ENCODE peak calls at places on chromosomes 5 and 9, in four cellular contexts. B, G, R and J are unnamed samples.

GRCh38 chr9:84703793-84704192 is 34.3 kb downstream of the NTRK2 start:
- DNase-seq in B (no peak), G (no peak), R (no peak), J (no peak)

GRCh38 chr9:87194471-87194870 is 247.2 kb upstream of the GAS1 start:
- DNase-seq in B (no peak), G (no peak), R (no peak), J (no peak)

GRCh38 chr5:176620333-176620981 is 9.9 kb downstream of the SNCB start:
- DNase-seq in B (no peak), G (no peak), R (peak; percentile 54), J (peak; percentile 39)

GRCh38 chr5:148949871-148950863 is 112.7 kb downstream of the SH3TC2 start:
- DNase-seq in B (no peak), G (no peak), R (no peak), J (no peak)

GRCh38 chr5:28855631-28856030 is 1817.2 kb upstream of the CDH9 start:
- DNase-seq in B (no peak), G (no peak), R (no peak), J (no peak)

GRCh38 chr5:147098233-147098790 is 136.5 kb upstream of the STK32A start:
- DNase-seq in B (peak; percentile 53), G (no peak), R (no peak), J (peak; percentile 49)

GRCh38 chr5:72328172-72328571 is 8.0 kb downstream of the PTCD2 start:
- DNase-seq in B (peak; percentile 12), G (no peak), R (no peak), J (no peak)

GRCh38 chr9:114341152-114341830 is 11.6 kb downstream of the ORM2 start:
- DNase-seq in B (no peak), G (no peak), R (no peak), J (no peak)

GRCh38 chr5:83524991-83525390 is 53.4 kb downstream of the VCAN start:
- DNase-seq in B (no peak), G (no peak), R (no peak), J (no peak)

GRCh38 chr5:170541146-170541769 is 37.4 kb downstream of the KCNIP1 start:
- DNase-seq in B (no peak), G (no peak), R (no peak), J (no peak)

GRCh38 chr9:79008916-79009315 is 562.8 kb upstream of the TLE4 start:
- DNase-seq in B (no peak), G (no peak), R (no peak), J (no peak)

GRCh38 chr9:27426717-27427645 is 97.1 kb upstream of the IFNK start:
- DNase-seq in B (no peak), G (peak; percentile 31), R (no peak), J (no peak)

GRCh38 chr5:119355244-119355635 is 579 bp upstream of the TNFAIP8 start:
- DNase-seq in B (no peak), G (peak; percentile 21), R (no peak), J (peak; percentile 60)

GRCh38 chr9:33042528-33042927 is 17.5 kb downstream of the DNAJA1 start:
- DNase-seq in B (no peak), G (no peak), R (no peak), J (no peak)

GRCh38 chr9:122130837-122131236 is 28.7 kb downstream of the NDUFA8 start:
- DNase-seq in B (no peak), G (no peak), R (no peak), J (no peak)

GRCh38 chr5:85663708-85664031 is 954.1 kb upstream of the COX7C start:
- DNase-seq in B (peak; percentile 24), G (no peak), R (peak; percentile 11), J (no peak)

GRCh38 chr5:146817973-146818372 is 60.6 kb downstream of the PPP2R2B start:
- DNase-seq in B (no peak), G (no peak), R (no peak), J (no peak)

GRCh38 chr9:138006576-138007233 is 129.1 kb downstream of the CACNA1B start:
- DNase-seq in B (no peak), G (no peak), R (no peak), J (no peak)

GRCh38 chr5:140324834-140325195 is 21.6 kb downstream of the HBEGF start:
- DNase-seq in B (no peak), G (no peak), R (no peak), J (no peak)

GRCh38 chr5:6781711-6782110 is 68.5 kb downstream of the TENT4A start:
- DNase-seq in B (no peak), G (no peak), R (no peak), J (no peak)

GRCh38 chr5:65151632-65152031 is 330.1 kb downstream of the ADAMTS6 start:
- DNase-seq in B (no peak), G (no peak), R (no peak), J (no peak)

GRCh38 chr9:71909887-71910601 is 949 bp downstream of the ABHD17B start:
- DNase-seq in B (peak; percentile 70), G (no peak), R (peak; percentile 35), J (peak; percentile 74)

GRCh38 chr5:150142800-150143724 is 12.6 kb downstream of the PDGFRB start:
- DNase-seq in B (peak; percentile 68), G (no peak), R (peak; percentile 51), J (no peak)

GRCh38 chr5:136901-137300 is 44.9 kb downstream of the PLEKHG4B start:
- DNase-seq in B (no peak), G (no peak), R (no peak), J (no peak)

GRCh38 chr9:34589656-34590375 is at the start of gene CNTFR:
- DNase-seq in B (peak; percentile 93), G (no peak), R (peak; percentile 32), J (peak; percentile 63)

GRCh38 chr5:80516826-80517225 is 28.9 kb downstream of the FAM151B start:
- DNase-seq in B (no peak), G (no peak), R (no peak), J (no peak)

GRCh38 chr5:114185274-114185673 is 176.6 kb upstream of the KCNN2 start:
- DNase-seq in B (no peak), G (no peak), R (no peak), J (peak; percentile 29)

GRCh38 chr5:14502291-14502690 is 79.3 kb upstream of the OTULINL start:
- DNase-seq in B (no peak), G (no peak), R (no peak), J (no peak)

GRCh38 chr5:135075621-135076585 is 41.9 kb upstream of the PITX1 start:
- DNase-seq in B (no peak), G (no peak), R (no peak), J (no peak)

GRCh38 chr9:126028746-126029145 is 281.6 kb downstream of the PBX3 start:
- DNase-seq in B (no peak), G (no peak), R (no peak), J (no peak)

GRCh38 chr5:139667001-139667729 is 19.0 kb downstream of the CXXC5 start:
- DNase-seq in B (no peak), G (no peak), R (no peak), J (no peak)

GRCh38 chr5:95284512-95285405 is at the start of gene MCTP1:
- DNase-seq in B (peak; percentile 60), G (no peak), R (no peak), J (peak; percentile 59)

GRCh38 chr9:137721899-137722298 is 103.1 kb downstream of the EHMT1 start:
- DNase-seq in B (no peak), G (no peak), R (no peak), J (no peak)

GRCh38 chr9:23567756-23568155 is 258.3 kb downstream of the ELAVL2 start:
- DNase-seq in B (no peak), G (no peak), R (no peak), J (no peak)

GRCh38 chr5:56649569-56649968 is 165.8 kb upstream of the MAP3K1 start:
- DNase-seq in B (peak; percentile 62), G (no peak), R (no peak), J (no peak)

GRCh38 chr9:135450956-135451355 is 28.6 kb upstream of the PPP1R26 start:
- DNase-seq in B (no peak), G (no peak), R (no peak), J (no peak)

GRCh38 chr9:135447126-135447525 is 32.5 kb upstream of the PPP1R26 start:
- DNase-seq in B (no peak), G (no peak), R (no peak), J (no peak)

GRCh38 chr9:135443811-135444470 is 35.6 kb upstream of the PPP1R26 start:
- DNase-seq in B (no peak), G (no peak), R (peak; percentile 7), J (no peak)

GRCh38 chr9:135448570-135449180 is 30.9 kb upstream of the PPP1R26 start:
- DNase-seq in B (peak; percentile 9), G (no peak), R (peak; percentile 12), J (no peak)
- TF ChIP-seq TEAD4 in B (no peak), G (no peak), R (no peak), J (no peak)

GRCh38 chr5:120538644-120539043 is 74.5 kb downstream of the PRR16 start:
- DNase-seq in B (no peak), G (no peak), R (no peak), J (no peak)
- TF ChIP-seq TEAD4 in B (no peak), G (no peak), R (no peak), J (no peak)

GRCh38 chr5:63401434-63402046 is 560.7 kb downstream of the HTR1A start:
- DNase-seq in B (peak; percentile 27), G (no peak), R (peak; percentile 13), J (peak; percentile 80)

GRCh38 chr5:63400079-63400478 is 562.2 kb downstream of the HTR1A start:
- DNase-seq in B (no peak), G (no peak), R (no peak), J (no peak)

DNA sequence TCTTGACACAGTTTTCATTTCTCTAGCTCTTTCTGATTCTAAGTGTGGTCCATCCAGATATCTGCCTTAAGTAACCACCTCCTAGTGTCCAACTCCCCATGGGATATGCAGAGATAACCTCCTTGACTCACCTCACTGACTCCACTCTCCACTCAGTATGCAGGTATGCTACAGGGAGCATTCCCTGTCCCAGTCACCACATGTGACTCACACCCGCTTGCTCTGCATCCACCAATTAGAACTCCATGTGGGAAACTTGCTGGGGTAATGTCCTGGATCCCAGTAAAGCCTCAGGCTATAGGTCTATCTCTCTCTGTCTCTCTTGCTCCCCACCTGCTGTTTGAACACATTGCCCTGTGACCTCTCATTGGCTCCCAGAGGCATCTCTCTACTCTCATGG is 563.9 kb downstream of the HTR1A start:
- DNase-seq in B (no peak), G (peak; percentile 39), R (no peak), J (peak; percentile 21)
- TF ChIP-seq TEAD4 in B (no peak), G (peak; percentile 78), R (no peak), J (no peak)

DNA sequence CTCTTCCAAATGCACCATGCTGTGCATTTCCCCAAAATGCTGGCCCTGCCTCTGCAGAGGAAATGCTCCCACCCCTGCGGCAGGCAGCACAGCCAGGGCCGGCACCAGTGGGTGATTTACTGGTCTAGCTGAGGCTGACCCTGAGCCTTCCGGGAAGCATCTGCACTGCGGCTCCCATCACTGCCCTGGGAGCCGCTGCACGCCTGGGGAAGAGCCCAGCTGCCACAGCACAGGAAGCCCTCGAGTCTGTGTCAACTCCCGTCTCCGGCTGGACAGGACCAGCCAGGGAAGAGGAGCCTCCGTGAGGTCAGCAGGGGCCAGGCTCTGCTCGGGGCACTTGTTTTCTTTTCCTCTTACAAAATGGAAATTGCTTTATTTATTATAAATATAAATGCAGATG is 25.1 kb upstream of the EEIG1 start:
- DNase-seq in B (peak; percentile 80), G (no peak), R (no peak), J (no peak)
- TF ChIP-seq TEAD4 in B (no peak), G (no peak), R (no peak), J (no peak)

DNA sequence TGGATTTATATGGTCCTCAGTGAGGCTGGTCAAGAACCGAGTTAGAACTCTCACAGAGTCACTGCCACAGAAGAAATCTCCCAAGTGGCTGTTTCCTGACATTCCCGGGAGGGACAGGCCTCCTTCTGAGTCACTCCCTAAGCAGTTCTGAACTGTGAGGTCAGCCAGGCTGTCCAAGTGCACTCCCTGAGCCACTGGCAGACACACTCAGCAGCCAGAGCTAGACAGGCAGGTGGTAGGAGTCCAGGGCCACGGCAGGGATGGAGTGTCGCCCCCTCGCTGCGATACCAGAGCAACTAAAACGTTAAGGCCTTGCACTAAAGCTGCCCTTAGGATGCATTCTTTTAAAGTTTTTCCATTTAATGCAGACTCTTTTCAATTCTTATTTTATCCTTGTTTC is 3.4 kb downstream of the IL4 start:
- DNase-seq in B (no peak), G (no peak), R (peak; percentile 60), J (peak; percentile 36)
- TF ChIP-seq TEAD4 in B (peak; percentile 23), G (no peak), R (no peak), J (no peak)